ENCODE peak calls at places on chromosomes 1 and 21, in nine cellular contexts. X is CD4-positive, alpha-beta memory T cell; G is neuronal stem cell; U is sigmoid colon; D is right atrium auricular region; R is brain microvascular endothelial cell; K is CD8-positive, alpha-beta T cell; L is breast epithelium; M is heart left ventricle. N is an unnamed sample.

GRCh38 chr1:247357062-247357780 is 25.6 kb upstream of the ZNF496 start:
- DNase-seq in U (no peak), G (no peak), D (no peak), R (peak; percentile 81), L (no peak), X (no peak), M (peak; percentile 42), K (no peak), N (no peak)

GRCh38 chr1:108057536-108057935 is 92.6 kb upstream of the VAV3 start:
- DNase-seq in M (peak; percentile 55), U (peak; percentile 76), K (no peak), D (no peak), G (no peak), X (no peak), R (peak; percentile 44), L (no peak), N (no peak)

GRCh38 chr21:37700641-37701202 is 215.5 kb downstream of the KCNJ6 start:
- DNase-seq in K (no peak), D (no peak), L (no peak), R (peak; percentile 61), G (peak; percentile 60), M (peak; percentile 43), X (no peak), U (no peak), N (no peak)

GRCh38 chr1:67685067-67685557 is at the start of gene GADD45A:
- DNase-seq in G (peak; percentile 99), X (peak; percentile 93), M (peak; percentile 99), R (peak; percentile 99), U (peak; percentile 99), L (peak; percentile 99), K (peak; percentile 96), D (peak; percentile 99), N (peak; percentile 95)

GRCh38 chr1:41367102-41367537 is 5.9 kb downstream of the FOXO6 start:
- DNase-seq in M (no peak), G (no peak), U (no peak), D (no peak), X (no peak), L (no peak), R (no peak), K (no peak), N (no peak)

GRCh38 chr1:229225331-229225782 is 45.6 kb upstream of the RAB4A start:
- DNase-seq in X (no peak), G (no peak), U (no peak), R (no peak), D (no peak), M (no peak), L (peak; percentile 65), K (no peak), N (no peak)

GRCh38 chr1:5340560-5341130 is 651.6 kb downstream of the NPHP4 start:
- DNase-seq in U (no peak), R (no peak), M (no peak), G (no peak), X (no peak), K (no peak), L (no peak), D (no peak), N (no peak)

GRCh38 chr1:115463347-115463746 is 125.3 kb upstream of the NGF start:
- DNase-seq in D (peak; percentile 32), U (no peak), G (no peak), M (peak; percentile 48), X (no peak), R (no peak), K (no peak), L (no peak), N (no peak)

GRCh38 chr1:216923601-216924000 is 200.4 kb upstream of the ESRRG start:
- DNase-seq in D (no peak), X (no peak), G (no peak), R (no peak), K (no peak), M (no peak), U (no peak), L (no peak), N (no peak)

GRCh38 chr1:169707917-169708604 is 3.4 kb downstream of the SELL start:
- DNase-seq in U (no peak), K (peak; percentile 50), D (no peak), X (peak; percentile 41), R (no peak), G (no peak), M (no peak), L (no peak), N (peak; percentile 65)

GRCh38 chr1:202625416-202626360 is 84.6 kb downstream of the SYT2 start:
- DNase-seq in G (no peak), U (peak; percentile 86), R (peak; percentile 49), X (peak; percentile 40), D (peak; percentile 65), K (peak; percentile 59), M (peak; percentile 79), L (peak; percentile 36), N (peak; percentile 46)

GRCh38 chr1:220521755-220522154 is 6.2 kb upstream of the MARK1 start:
- DNase-seq in X (no peak), D (no peak), R (no peak), U (no peak), L (no peak), G (no peak), K (no peak), M (no peak), N (no peak)
- H3K4me3 ChIP-seq in X (no peak overlapping the region), D (no peak overlapping the region), R (no peak overlapping the region), U (no peak overlapping the region), L (no peak overlapping the region), G (no peak overlapping the region), K (no peak overlapping the region), M (no peak overlapping the region), N (no peak overlapping the region)

GRCh38 chr1:231683439-231684165 is 57.0 kb downstream of the DISC1 start:
- DNase-seq in R (peak; percentile 14), L (no peak), U (no peak), M (peak; percentile 40), X (no peak), G (no peak), D (no peak), K (no peak), N (no peak)

GRCh38 chr1:231688989-231689388 is 62.4 kb downstream of the DISC1 start:
- DNase-seq in R (no peak), X (no peak), K (no peak), D (no peak), U (no peak), G (no peak), M (no peak), L (no peak), N (no peak)

GRCh38 chr1:231682761-231683160 is 56.2 kb downstream of the DISC1 start:
- DNase-seq in X (no peak), L (no peak), U (no peak), M (no peak), G (no peak), D (no peak), K (no peak), R (no peak), N (no peak)

GRCh38 chr1:231684333-231685244 is 58.0 kb downstream of the DISC1 start:
- DNase-seq in L (peak; percentile 25), K (no peak), G (no peak), R (no peak), D (no peak), M (no peak), U (no peak), X (no peak), N (no peak)

GRCh38 chr1:231686384-231686783 is 59.8 kb downstream of the DISC1 start:
- DNase-seq in D (no peak), R (no peak), M (no peak), K (no peak), U (no peak), G (no peak), L (no peak), X (no peak), N (no peak)
- H3K27ac ChIP-seq in D (no peak overlapping the region), R (no peak overlapping the region), M (no peak overlapping the region), K (no peak overlapping the region), U (no peak overlapping the region), G (no peak overlapping the region), L (no peak overlapping the region), X (no peak overlapping the region), N (no peak overlapping the region)

GRCh38 chr1:117608758-117609157 is 2.9 kb downstream of the TENT5C start:
- DNase-seq in X (no peak), U (no peak), L (no peak), M (no peak), G (no peak), R (no peak), K (no peak), D (no peak), N (no peak)
- H3K27me3 ChIP-seq in X (no peaks in the 10 kb centered on the region), U (no peaks in the 10 kb centered on the region), L (no peaks in the 10 kb centered on the region), M (no peaks in the 10 kb centered on the region), G (peaks cover 3% of the 10 kb centered on the region), R (peaks cover 11% of the 10 kb centered on the region), K (no peaks in the 10 kb centered on the region), D (no peaks in the 10 kb centered on the region), N (no peaks in the 10 kb centered on the region)

GRCh38 chr1:244387415-244387814 is 64.3 kb downstream of the ADSS2 start:
- DNase-seq in M (no peak), L (no peak), R (no peak), X (no peak), G (no peak), D (no peak), U (no peak), K (no peak), N (no peak)

GRCh38 chr1:244393604-244394176 is 58.0 kb downstream of the ADSS2 start:
- DNase-seq in G (no peak), X (no peak), D (no peak), R (no peak), M (no peak), U (no peak), K (no peak), L (no peak), N (no peak)

GRCh38 chr1:244386595-244386994 is 65.1 kb downstream of the ADSS2 start:
- DNase-seq in R (no peak), X (no peak), K (no peak), G (no peak), U (no peak), M (no peak), D (no peak), L (no peak), N (no peak)

GRCh38 chr1:244391761-244392160 is 59.9 kb downstream of the ADSS2 start:
- DNase-seq in G (no peak), L (no peak), X (no peak), U (no peak), K (no peak), D (no peak), M (no peak), R (no peak), N (no peak)

DNA sequence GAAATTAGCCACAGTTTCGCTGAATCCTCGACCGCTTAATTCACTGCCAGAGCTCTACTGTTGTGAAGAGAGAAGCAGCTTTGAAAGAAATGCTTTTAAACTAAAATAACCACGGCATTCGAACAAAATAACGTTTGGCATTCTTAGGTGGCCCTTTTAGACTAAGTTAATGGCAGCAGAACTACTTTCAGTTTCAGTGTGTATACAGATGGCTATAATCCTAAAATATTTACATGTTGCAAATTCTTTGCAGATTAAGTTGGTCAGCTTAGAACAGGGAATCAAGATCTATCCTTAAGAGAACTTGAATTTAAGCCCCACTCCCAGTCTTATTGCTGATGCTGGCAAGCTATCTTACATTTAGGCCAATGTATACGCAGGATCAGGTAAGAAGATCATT is 62.7 kb downstream of the ADSS2 start:
- DNase-seq in U (no peak), K (no peak), L (no peak), R (no peak), D (no peak), G (no peak), M (no peak), X (no peak), N (no peak)
- H3K4me3 ChIP-seq in U (no peak overlapping the region), K (no peak overlapping the region), L (no peak overlapping the region), R (no peak overlapping the region), D (no peak overlapping the region), G (no peak overlapping the region), M (no peak overlapping the region), X (no peak overlapping the region), N (no peak overlapping the region)